ENCODE peak calls at places on chromosome 5, in six cellular contexts. One of them, this sample, is unnamed.

GRCh38 chr5:43425965-43426364 is 13.8 kb upstream of the CCL28 start:
- DNase-seq in activated CD4-positive, alpha-beta T cell treated with anti-CD3 and anti-CD28 coated beads, Interleukin-2, amount 50 U/mL, for 48 hours: no peak
- DNase-seq in activated T-cell treated with anti-CD3 and anti-CD28 coated beads, Interleukin-2, amount 50 U/mL, for 24 hours: no peak
- DNase-seq in CD8-positive, alpha-beta memory T cell: no peak
- DNase-seq in iPS-NIHi11: no peak
- DNase-seq in B cell: no peak
- DNase-seq in this sample: no peak

GRCh38 chr5:74233571-74233970 is 407.0 kb downstream of the ENC1 start:
- DNase-seq in iPS-NIHi11: no peak
- DNase-seq in CD8-positive, alpha-beta memory T cell: no peak
- DNase-seq in activated CD4-positive, alpha-beta T cell treated with anti-CD3 and anti-CD28 coated beads, Interleukin-2, amount 50 U/mL, for 48 hours: no peak
- DNase-seq in activated T-cell treated with anti-CD3 and anti-CD28 coated beads, Interleukin-2, amount 50 U/mL, for 24 hours: no peak
- DNase-seq in B cell: no peak
- DNase-seq in this sample: no peak

GRCh38 chr5:35092703-35093102 is 45.0 kb upstream of the AGXT2 start:
- DNase-seq in CD8-positive, alpha-beta memory T cell: no peak
- DNase-seq in activated CD4-positive, alpha-beta T cell treated with anti-CD3 and anti-CD28 coated beads, Interleukin-2, amount 50 U/mL, for 48 hours: no peak
- DNase-seq in activated T-cell treated with anti-CD3 and anti-CD28 coated beads, Interleukin-2, amount 50 U/mL, for 24 hours: no peak
- DNase-seq in B cell: no peak
- DNase-seq in iPS-NIHi11: no peak
- DNase-seq in this sample: no peak

GRCh38 chr5:39409036-39409435 is 15.7 kb downstream of the DAB2 start:
- DNase-seq in activated CD4-positive, alpha-beta T cell treated with anti-CD3 and anti-CD28 coated beads, Interleukin-2, amount 50 U/mL, for 48 hours: no peak
- DNase-seq in CD8-positive, alpha-beta memory T cell: no peak
- DNase-seq in iPS-NIHi11: no peak
- DNase-seq in B cell: no peak
- DNase-seq in activated T-cell treated with anti-CD3 and anti-CD28 coated beads, Interleukin-2, amount 50 U/mL, for 24 hours: no peak
- DNase-seq in this sample: no peak

GRCh38 chr5:126490167-126490937 is 67.1 kb downstream of the GRAMD2B start:
- DNase-seq in CD8-positive, alpha-beta memory T cell: no peak
- DNase-seq in activated CD4-positive, alpha-beta T cell treated with anti-CD3 and anti-CD28 coated beads, Interleukin-2, amount 50 U/mL, for 48 hours: no peak
- DNase-seq in activated T-cell treated with anti-CD3 and anti-CD28 coated beads, Interleukin-2, amount 50 U/mL, for 24 hours: no peak
- DNase-seq in iPS-NIHi11: peak; percentile 37
- DNase-seq in B cell: no peak
- DNase-seq in this sample: no peak

GRCh38 chr5:100273846-100274580 is 261.2 kb upstream of the FAM174A start:
- DNase-seq in activated T-cell treated with anti-CD3 and anti-CD28 coated beads, Interleukin-2, amount 50 U/mL, for 24 hours: no peak
- DNase-seq in iPS-NIHi11: no peak
- DNase-seq in activated CD4-positive, alpha-beta T cell treated with anti-CD3 and anti-CD28 coated beads, Interleukin-2, amount 50 U/mL, for 48 hours: no peak
- DNase-seq in B cell: no peak
- DNase-seq in CD8-positive, alpha-beta memory T cell: no peak
- DNase-seq in this sample: no peak

GRCh38 chr5:159727167-159727566 is 189.1 kb upstream of the ADRA1B start:
- DNase-seq in B cell: no peak
- DNase-seq in activated T-cell treated with anti-CD3 and anti-CD28 coated beads, Interleukin-2, amount 50 U/mL, for 24 hours: no peak
- DNase-seq in CD8-positive, alpha-beta memory T cell: no peak
- DNase-seq in iPS-NIHi11: no peak
- DNase-seq in activated CD4-positive, alpha-beta T cell treated with anti-CD3 and anti-CD28 coated beads, Interleukin-2, amount 50 U/mL, for 48 hours: no peak
- DNase-seq in this sample: no peak

GRCh38 chr5:177325868-177326381 is 14.2 kb upstream of the MXD3 start:
- DNase-seq in B cell: no peak
- DNase-seq in activated T-cell treated with anti-CD3 and anti-CD28 coated beads, Interleukin-2, amount 50 U/mL, for 24 hours: no peak
- DNase-seq in CD8-positive, alpha-beta memory T cell: no peak
- DNase-seq in activated CD4-positive, alpha-beta T cell treated with anti-CD3 and anti-CD28 coated beads, Interleukin-2, amount 50 U/mL, for 48 hours: no peak
- DNase-seq in iPS-NIHi11: no peak
- DNase-seq in this sample: no peak

GRCh38 chr5:119417891-119418781 is 34.2 kb upstream of the HSD17B4 start:
- DNase-seq in activated CD4-positive, alpha-beta T cell treated with anti-CD3 and anti-CD28 coated beads, Interleukin-2, amount 50 U/mL, for 48 hours: no peak
- DNase-seq in CD8-positive, alpha-beta memory T cell: no peak
- DNase-seq in B cell: no peak
- DNase-seq in iPS-NIHi11: no peak
- DNase-seq in activated T-cell treated with anti-CD3 and anti-CD28 coated beads, Interleukin-2, amount 50 U/mL, for 24 hours: no peak
- DNase-seq in this sample: no peak